ENCODE peak calls at places on chromosomes 13 and 19, in nine cellular contexts. J, L, R, N, O, Y, M, E and T are unnamed samples.

GRCh38 chr19:3039641-3040077 is 10.6 kb upstream of the TLE2 start:
- DNase-seq in M (no peak), N (no peak), Y (no peak), J (no peak), R (no peak), E (no peak), L (no peak), O (no peak), T (no peak)

GRCh38 chr13:53138369-53139036 is 109.9 kb downstream of the OLFM4 start:
- DNase-seq in J (no peak), M (peak), R (no peak), L (peak), Y (no peak), N (no peak), O (no peak), E (no peak), T (no peak)

GRCh38 chr13:21347753-21348318 is 111.3 kb downstream of the ZDHHC20 start:
- DNase-seq in E (no peak), L (no peak), R (no peak), J (no peak), O (no peak), Y (no peak), N (no peak), M (no peak), T (no peak)

GRCh38 chr13:70893832-70894231 is 785.6 kb upstream of the KLHL1 start:
- DNase-seq in L (peak), Y (no peak), M (no peak), R (no peak), J (no peak), E (no peak), N (no peak), O (no peak), T (no peak)

GRCh38 chr19:38289955-38290354 is 14.1 kb upstream of the C19orf33 start:
- DNase-seq in M (no peak), E (no peak), Y (no peak), O (no peak), N (no peak), J (no peak), L (no peak), R (no peak), T (no peak)

GRCh38 chr19:40238775-40239174 is 12.3 kb upstream of the CCNP start:
- DNase-seq in L (no peak), M (no peak), E (no peak), Y (no peak), O (no peak), J (no peak), R (no peak), N (no peak), T (no peak)

GRCh38 chr13:48221301-48222190 is 11.5 kb upstream of the ITM2B start:
- DNase-seq in L (peak), O (no peak), Y (no peak), J (no peak), M (no peak), E (no peak), R (no peak), N (no peak), T (no peak)

GRCh38 chr13:106649495-106649894 is 81.6 kb upstream of the ARGLU1 start:
- DNase-seq in E (no peak), R (no peak), O (no peak), L (peak), N (no peak), Y (no peak), J (no peak), M (no peak), T (no peak)

GRCh38 chr19:58058428-58058827 is 654 bp upstream of the ZNF135 start:
- DNase-seq in J (no peak), E (no peak), M (no peak), N (no peak), Y (no peak), R (no peak), O (no peak), L (no peak), T (no peak)

GRCh38 chr19:1847684-1848398 is 442 bp downstream of the REXO1 start:
- DNase-seq in N (no peak), E (no peak), M (peak), Y (no peak), R (no peak), J (no peak), L (peak), O (no peak), T (no peak)

GRCh38 chr13:26227396-26227971 is 5.4 kb upstream of the RNF6 start:
- DNase-seq in M (no peak), Y (no peak), N (no peak), O (no peak), L (no peak), R (no peak), J (no peak), E (no peak), T (no peak)

GRCh38 chr19:46978470-46978869 is 41.2 kb upstream of the NPAS1 start:
- DNase-seq in O (no peak), Y (no peak), E (no peak), R (no peak), M (no peak), L (no peak), N (no peak), J (no peak), T (no peak)

GRCh38 chr19:3604227-3604986 is 2.3 kb downstream of the TBXA2R start:
- DNase-seq in M (no peak), Y (no peak), O (no peak), N (no peak), L (no peak), E (no peak), J (no peak), R (peak), T (no peak)

GRCh38 chr19:46492841-46493235 is 2.8 kb downstream of the PNMA8B start:
- DNase-seq in E (no peak), O (no peak), Y (no peak), R (no peak), L (no peak), M (peak), J (no peak), N (no peak), T (no peak)

GRCh38 chr19:54532528-54532927 is 29.9 kb downstream of the LAIR2 start:
- DNase-seq in M (no peak), L (no peak), Y (no peak), O (no peak), R (no peak), N (no peak), J (no peak), E (peak), T (no peak)

GRCh38 chr19:48963371-48964204 is 1.5 kb upstream of the FTL start:
- DNase-seq in J (peak), Y (peak), M (peak), E (peak), L (peak), O (peak), N (peak), R (peak), T (peak)

GRCh38 chr19:30393046-30393445 is 20.9 kb downstream of the ZNF536 start:
- DNase-seq in R (no peak), J (no peak), E (no peak), L (no peak), M (no peak), Y (no peak), O (no peak), N (no peak), T (no peak)

GRCh38 chr13:110820311-110820710 is 94.6 kb downstream of the ANKRD10 start:
- DNase-seq in O (no peak), E (no peak), N (no peak), Y (no peak), L (no peak), M (no peak), R (no peak), J (no peak), T (no peak)

GRCh38 chr19:39465956-39466747 is 14.5 kb upstream of the TIMM50 start:
- DNase-seq in E (no peak), L (no peak), R (no peak), O (no peak), J (no peak), M (no peak), Y (no peak), N (no peak), T (no peak)

GRCh38 chr19:29211562-29212416 is 1.2 kb downstream of the UQCRFS1 start:
- DNase-seq in N (no peak), Y (no peak), R (no peak), E (peak), M (no peak), J (peak), L (peak), O (no peak), T (no peak)